ENCODE peak calls at places on chromosomes 4 and X, in ten cellular contexts. Z is stimulated activated CD4-positive, alpha-beta T cell treated with anti-CD3 and anti-CD28 coated beads, Interleukin-15, amount 100 ng/mL, for 24 hours; P is HT1080; L is GM06990; Q is fibroblast of lung; O is uterus; E is A673; F is GM13977; G is ovary; J is lower leg skin. R is an unnamed sample.

GRCh38 chrX:103524747-103525146 is 5.5 kb upstream of the RAB40A start:
- DNase-seq in F (no peak), G (no peak), P (no peak), L (no peak), E (no peak), J (no peak), Q (no peak), Z (no peak), O (no peak), R (no peak)

GRCh38 chr4:2412534-2412884 is 5.9 kb downstream of the ZFYVE28 start:
- DNase-seq in O (no peak), Q (no peak), G (no peak), E (no peak), J (no peak), Z (peak), P (no peak), F (peak), L (no peak), R (no peak)

GRCh38 chr4:122364700-122365404 is 14.0 kb upstream of the ADAD1 start:
- DNase-seq in F (no peak), P (no peak), J (no peak), E (no peak), Z (peak), O (no peak), L (no peak), Q (no peak), G (no peak), R (no peak)

GRCh38 chrX:54481751-54482150 is 14.3 kb downstream of the FGD1 start:
- DNase-seq in E (no peak), Z (no peak), Q (no peak), J (no peak), F (no peak), P (no peak), G (no peak), O (no peak), L (no peak), R (no peak)

GRCh38 chr4:142322996-142323395 is 523.1 kb downstream of the INPP4B start:
- DNase-seq in J (no peak), Q (no peak), P (no peak), G (no peak), F (no peak), E (no peak), L (no peak), O (no peak), Z (no peak), R (no peak)

GRCh38 chrX:38275615-38276014 is 51.7 kb downstream of the RPGR start:
- DNase-seq in Z (no peak), F (no peak), J (no peak), G (no peak), O (no peak), Q (peak), L (no peak), E (no peak), P (peak), R (peak)

GRCh38 chr4:138897818-138898226 is 117.8 kb upstream of the NOCT start:
- DNase-seq in P (peak), Z (peak), J (no peak), O (no peak), G (no peak), Q (peak), L (no peak), E (no peak), F (no peak), R (peak)

GRCh38 chrX:132119821-132120220 is 8.0 kb downstream of the FRMD7 start:
- DNase-seq in G (no peak), Q (no peak), Z (no peak), P (no peak), F (no peak), L (no peak), O (peak), E (no peak), J (peak), R (no peak)

GRCh38 chr4:98662619-98663225 is 4.3 kb upstream of the TSPAN5 start:
- DNase-seq in O (no peak), G (no peak), F (no peak), L (no peak), Q (peak), Z (peak), E (no peak), J (no peak), P (no peak), R (no peak)

GRCh38 chr4:1793940-1794808 is 1.1 kb downstream of the FGFR3 start:
- DNase-seq in F (peak), L (no peak), P (no peak), Q (peak), G (no peak), Z (no peak), O (no peak), E (no peak), J (no peak), R (no peak)

GRCh38 chr4:29578329-29578728 is 1141.8 kb upstream of the PCDH7 start:
- DNase-seq in G (no peak), O (no peak), E (no peak), P (no peak), J (no peak), Z (no peak), F (no peak), L (no peak), Q (no peak), R (no peak)

GRCh38 chrX:39688576-39689373 is 409.0 kb downstream of the BCOR start:
- DNase-seq in F (peak), E (peak), Q (peak), G (peak), O (peak), L (no peak), Z (peak), J (peak), P (no peak), R (peak)

R was measured in A172.